ENCODE peak calls at places on chromosomes 16 and 17, in ten cellular contexts. M, I, D, Z, G, T, L, P, J and Y are unnamed samples.

GRCh38 chr17:79231766-79232287 is 157.2 kb downstream of the ENGASE start:
- DNase-seq in J (no peak), L (no peak), P (no peak), I (no peak), M (peak), G (no peak), Z (no peak), D (no peak), T (no peak), Y (no peak)

GRCh38 chr17:44997733-44998520 is 29.8 kb upstream of the C1QL1 start:
- DNase-seq in Z (peak), D (no peak), G (peak), I (no peak), M (no peak), L (no peak), P (no peak), T (peak), J (no peak), Y (no peak)

GRCh38 chr17:692116-692515 is 22.5 kb downstream of the VPS53 start:
- DNase-seq in P (no peak), L (peak), T (no peak), D (no peak), I (peak), J (no peak), M (peak), Z (no peak), G (peak), Y (no peak)

GRCh38 chr16:85767569-85767968 is 16.7 kb upstream of the C16orf74 start:
- DNase-seq in P (no peak), G (peak), I (peak), T (no peak), M (peak), Z (no peak), L (no peak), D (no peak), J (no peak), Y (no peak)

GRCh38 chr16:24070851-24071250 is 185.3 kb upstream of the CACNG3 start:
- DNase-seq in T (peak), Z (no peak), P (no peak), L (no peak), J (no peak), D (peak), M (peak), I (peak), G (peak), Y (peak)

GRCh38 chr16:51159864-51160263 is 8.8 kb upstream of the SALL1 start:
- DNase-seq in G (no peak), T (no peak), I (no peak), J (no peak), P (no peak), M (no peak), L (no peak), D (no peak), Z (no peak), Y (no peak)

GRCh38 chr16:69476920-69477418 is 52.5 kb downstream of the CYB5B start:
- DNase-seq in D (no peak), L (peak), P (no peak), T (no peak), M (peak), J (no peak), Z (no peak), I (peak), G (peak), Y (no peak)

GRCh38 chr17:73639926-73640325 is 4.3 kb downstream of the SDK2 start:
- DNase-seq in G (no peak), Z (no peak), J (no peak), M (no peak), P (no peak), I (no peak), L (peak), T (no peak), D (no peak), Y (no peak)

GRCh38 chr17:45705123-45706009 is 78.8 kb upstream of the CRHR1 start:
- DNase-seq in G (peak), D (no peak), L (no peak), P (no peak), T (no peak), Z (no peak), J (no peak), I (peak), M (peak), Y (no peak)

GRCh38 chr17:7080445-7081041 is 492 bp upstream of the CLEC10A start:
- DNase-seq in T (no peak), L (no peak), D (no peak), I (no peak), P (peak), Z (peak), M (no peak), G (no peak), J (no peak), Y (no peak)
- TF ChIP-seq CTCF in T (no peak), L (no peak), D (no peak), I (no peak), P (no peak), Z (no peak), M (no peak), G (no peak), J (no peak), Y (no peak)

GRCh38 chr17:41663451-41664171 is 25.1 kb upstream of the EIF1 start:
- DNase-seq in L (no peak), T (no peak), J (no peak), Z (no peak), P (no peak), M (peak), D (no peak), I (no peak), G (no peak), Y (no peak)

GRCh38 chr17:41665566-41666335 is 22.9 kb upstream of the EIF1 start:
- DNase-seq in D (peak), P (peak), J (peak), M (peak), Z (peak), I (peak), L (no peak), G (peak), T (peak), Y (peak)

GRCh38 chr17:41664172-41664457 is 24.6 kb upstream of the EIF1 start:
- DNase-seq in I (no peak), J (no peak), M (no peak), T (no peak), Z (no peak), L (no peak), D (no peak), P (no peak), G (no peak), Y (no peak)

GRCh38 chr17:41666336-41666680 is 22.4 kb upstream of the EIF1 start:
- DNase-seq in P (no peak), M (peak), J (peak), L (no peak), I (peak), T (no peak), D (peak), Z (peak), G (peak), Y (peak)

DNA sequence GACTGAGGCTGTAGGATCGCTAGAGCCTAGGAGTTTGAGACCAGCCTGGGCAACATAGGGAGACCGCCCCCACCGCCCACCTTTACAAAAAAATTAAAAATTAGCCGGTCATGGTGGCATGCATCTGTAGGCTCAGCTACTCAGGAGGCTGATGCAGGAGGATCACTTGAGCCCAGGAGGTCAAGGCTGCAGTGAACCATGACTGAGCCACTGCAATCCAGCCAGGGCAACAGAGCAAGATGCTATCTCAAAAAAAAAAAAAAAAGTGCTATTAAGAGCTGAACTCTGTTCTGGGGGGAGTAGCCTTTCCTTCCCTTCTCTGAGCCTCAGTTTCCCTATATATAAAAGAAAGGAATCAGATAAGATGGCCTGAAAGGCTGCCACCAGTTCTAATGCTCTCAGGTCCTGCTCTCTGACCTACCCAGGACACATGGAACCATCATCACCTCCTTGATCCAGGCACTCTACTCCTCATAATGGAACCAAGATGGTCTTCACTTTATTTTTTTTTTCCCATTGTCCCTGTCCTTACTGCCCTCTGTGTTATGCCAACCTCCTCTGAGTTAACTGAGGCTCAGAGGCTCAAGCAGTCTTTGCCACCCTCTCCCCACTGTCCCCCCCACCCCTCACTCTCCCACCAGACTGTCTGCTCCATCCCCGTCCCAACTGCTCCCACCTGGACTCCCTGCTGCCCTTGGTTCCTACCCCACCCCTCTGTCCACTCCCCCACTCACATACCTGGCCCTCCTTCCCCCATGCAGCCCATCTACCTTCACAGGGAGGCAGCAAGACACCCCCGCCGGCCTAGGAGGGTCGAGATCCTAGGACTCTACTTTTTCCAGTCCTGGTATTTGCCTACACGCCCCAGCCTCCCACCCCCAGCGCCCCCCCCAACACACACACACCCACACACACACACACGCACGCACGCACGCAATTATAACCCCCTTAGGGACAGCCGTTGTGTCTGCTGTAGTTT is 23.8 kb upstream of the EIF1 start:
- DNase-seq in D (no peak), J (no peak), G (no peak), T (no peak), Z (no peak), L (no peak), M (no peak), P (no peak), I (no peak), Y (no peak)
- H3K4me3 ChIP-seq in D (peak), J (peak), G (peak), T (no peak), Z (peak), L (no peak), M (peak), P (no peak), I (peak), Y (peak)

DNA sequence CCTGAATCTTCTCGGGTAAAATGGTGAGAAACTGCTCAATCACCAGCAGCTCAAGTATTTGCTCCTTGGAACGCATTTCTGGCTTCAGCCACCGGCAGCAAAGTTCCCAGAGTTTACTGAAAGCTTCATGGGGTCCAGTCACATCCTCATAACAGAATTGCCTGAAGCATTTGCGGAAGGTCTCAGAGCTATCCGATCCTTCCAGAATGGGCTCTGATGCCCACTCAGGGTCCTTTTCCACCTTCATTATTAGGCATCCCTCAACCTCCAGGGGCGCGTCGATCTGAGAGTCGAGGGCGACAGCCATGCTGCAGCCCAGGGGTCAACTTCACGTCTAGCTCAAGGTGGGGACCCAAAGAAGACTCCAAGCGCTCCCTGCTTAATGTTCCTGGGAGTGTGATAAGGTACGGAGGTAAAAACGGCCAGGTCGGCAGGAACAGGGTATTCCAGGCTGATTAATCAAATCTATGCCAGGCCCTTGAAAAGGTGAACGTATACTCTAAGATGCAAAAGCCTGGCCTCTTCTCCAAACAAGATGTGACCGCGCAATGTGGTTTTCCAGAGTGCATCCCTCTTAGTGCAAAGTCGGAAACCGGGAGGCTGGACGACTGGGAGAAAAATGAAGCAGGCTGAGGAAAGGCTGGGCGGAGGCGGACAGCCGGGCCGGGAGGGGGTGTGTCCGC is 683 bp downstream of the ZKSCAN2 start:
- DNase-seq in I (no peak), L (no peak), T (peak), G (peak), Z (no peak), P (no peak), J (no peak), M (peak), D (no peak), Y (no peak)
- TF ChIP-seq CTCF in I (no peak), L (no peak), T (peak), G (peak), Z (no peak), P (no peak), J (no peak), M (peak), D (no peak), Y (peak)

GRCh38 chr17:13128676-13129075 is 110.8 kb upstream of the ELAC2 start:
- DNase-seq in Z (no peak), T (no peak), J (no peak), L (no peak), M (no peak), G (no peak), D (no peak), I (no peak), P (no peak), Y (no peak)
- H3K4me3 ChIP-seq in Z (no peak), T (no peak), J (no peak), L (no peak), M (no peak), G (no peak), D (no peak), I (no peak), P (no peak), Y (no peak)

GRCh38 chr17:4250887-4251286 is 12.9 kb downstream of the ANKFY1 start:
- DNase-seq in I (no peak), P (no peak), T (no peak), L (no peak), M (no peak), D (no peak), Z (no peak), J (no peak), G (no peak), Y (no peak)

GRCh38 chr17:4248504-4249277 is 15.1 kb downstream of the ANKFY1 start:
- DNase-seq in J (no peak), D (no peak), Z (no peak), T (no peak), I (no peak), G (no peak), P (no peak), L (no peak), M (peak), Y (no peak)

GRCh38 chr17:4247981-4248388 is 15.8 kb downstream of the ANKFY1 start:
- DNase-seq in J (no peak), L (no peak), T (no peak), D (no peak), P (no peak), G (peak), M (peak), I (no peak), Z (no peak), Y (no peak)

GRCh38 chr17:4247361-4247980 is 16.3 kb downstream of the ANKFY1 start:
- DNase-seq in P (no peak), Z (no peak), L (no peak), M (peak), G (no peak), J (no peak), D (no peak), I (no peak), T (no peak), Y (no peak)

GRCh38 chr17:4249452-4250029 is 14.2 kb downstream of the ANKFY1 start:
- DNase-seq in Z (no peak), M (peak), G (peak), I (peak), D (peak), P (no peak), J (no peak), T (peak), L (peak), Y (peak)
- TF ChIP-seq CTCF in Z (peak), M (peak), G (peak), I (peak), D (peak), P (peak), J (peak), T (peak), L (peak), Y (peak)